ENCODE peak calls at places on chromosomes 5 and 9, in four cellular contexts. L, O, J and N are unnamed samples.

GRCh38 chr5:110965773-110966581 is 105.5 kb upstream of the TSLP start:
- DNase-seq in L (no peak), O (no peak), J (no peak), N (no peak)

GRCh38 chr5:42870882-42871418 is 59.3 kb upstream of the SELENOP start:
- DNase-seq in L (no peak), O (no peak), J (no peak), N (no peak)

GRCh38 chr5:125375143-125375542 is 628.7 kb upstream of the ZNF608 start:
- DNase-seq in L (no peak), O (no peak), J (no peak), N (no peak)

GRCh38 chr5:100731768-100732167 is 171.3 kb downstream of the ST8SIA4 start:
- DNase-seq in L (no peak), O (peak; percentile 57), J (no peak), N (no peak)

GRCh38 chr9:20683351-20684034 is 566 bp upstream of the FOCAD start:
- DNase-seq in L (no peak), O (peak; percentile 8), J (peak; percentile 47), N (peak; percentile 49)

GRCh38 chr5:177487144-177487543 is 10.3 kb downstream of the PDLIM7 start:
- DNase-seq in L (no peak), O (no peak), J (no peak), N (no peak)

GRCh38 chr9:83960991-83961390 is 19.0 kb downstream of the HNRNPK start:
- DNase-seq in L (no peak), O (no peak), J (no peak), N (no peak)

GRCh38 chr9:114110180-114110579 is 11.1 kb upstream of the KIF12 start:
- DNase-seq in L (peak; percentile 82), O (no peak), J (no peak), N (peak; percentile 77)

GRCh38 chr5:95822038-95822407 is 503 bp downstream of the GLRX start:
- DNase-seq in L (no peak), O (no peak), J (peak; percentile 65), N (no peak)